ENCODE peak calls at places on chromosomes 7 and 10, in eight cellular contexts. O is endothelial cell; T is activated CD4-positive, alpha-beta T cell treated with anti-CD3 and anti-CD28 coated beads for 24 hours; Z is astrocyte of the spinal cord; A is vagina; B is EH; F is AG09309; R is GM03348. E is an unnamed sample.

GRCh38 chr10:96244354-96244753 is 27.0 kb downstream of the BLNK start:
- DNase-seq in T (no peak), B (no peak), A (no peak), O (no peak), R (no peak), Z (no peak), F (no peak), E (no peak)

GRCh38 chr7:83648464-83649241 is at the start of gene SEMA3E:
- DNase-seq in O (peak; percentile 22), B (peak; percentile 49), Z (peak; percentile 60), T (no peak), R (peak; percentile 24), A (no peak), F (no peak), E (no peak)

GRCh38 chr10:101161494-101162299 is 30.6 kb downstream of the TLX1 start:
- DNase-seq in O (peak; percentile 79), Z (peak; percentile 68), F (peak; percentile 25), B (peak; percentile 79), T (peak; percentile 58), R (peak; percentile 89), A (no peak), E (peak; percentile 69)

GRCh38 chr10:97327348-97328294 is 6.9 kb downstream of the FRAT2 start:
- DNase-seq in R (no peak), Z (no peak), O (no peak), F (no peak), A (no peak), T (no peak), B (no peak), E (no peak)

GRCh38 chr10:97718659-97719142 is 5.2 kb downstream of the MARVELD1 start:
- DNase-seq in O (no peak), A (peak; percentile 98), F (no peak), Z (no peak), R (no peak), B (peak; percentile 21), T (no peak), E (no peak)

GRCh38 chr10:71086439-71087080 is 125.8 kb upstream of the UNC5B start:
- DNase-seq in T (no peak), Z (no peak), A (no peak), B (no peak), F (no peak), O (no peak), R (no peak), E (no peak)

GRCh38 chr10:71660313-71660712 is 59.3 kb downstream of the C10orf105 start:
- DNase-seq in R (no peak), O (no peak), T (no peak), B (no peak), Z (no peak), F (no peak), A (no peak), E (no peak)

GRCh38 chr7:17422966-17423365 is 124.5 kb downstream of the AHR start:
- DNase-seq in A (no peak), O (no peak), Z (peak; percentile 83), T (no peak), F (peak; percentile 70), B (peak; percentile 68), R (peak; percentile 48), E (no peak)

GRCh38 chr7:155660059-155660757 is 15.7 kb downstream of the RBM33 start:
- DNase-seq in R (no peak), O (no peak), B (peak; percentile 23), T (no peak), Z (no peak), F (no peak), A (no peak), E (no peak)

GRCh38 chr10:63765126-63765525 is 243.9 kb downstream of the REEP3 start:
- DNase-seq in T (no peak), O (no peak), R (peak; percentile 20), Z (peak; percentile 14), B (peak; percentile 41), A (no peak), F (no peak), E (no peak)

GRCh38 chr10:62860946-62861345 is 44.8 kb upstream of the EGR2 start:
- DNase-seq in T (no peak), O (peak; percentile 29), A (no peak), Z (no peak), R (no peak), F (no peak), B (no peak), E (no peak)

GRCh38 chr10:101489355-101489754 is 98.7 kb downstream of the POLL start:
- DNase-seq in Z (peak; percentile 10), R (no peak), O (no peak), F (peak; percentile 31), T (no peak), B (peak; percentile 47), A (no peak), E (peak; percentile 88)

GRCh38 chr10:69869291-69869841 is 67.7 kb downstream of the COL13A1 start:
- DNase-seq in Z (peak; percentile 56), O (peak; percentile 24), B (peak; percentile 69), R (peak; percentile 74), A (no peak), T (no peak), F (peak; percentile 59), E (no peak)